ENCODE peak calls at places on chromosomes 1 and 21, in ten cellular contexts. O, F, T, Y, N, E, Z, C, S and H are unnamed samples.

GRCh38 chr1:167650266-167651160 is 20.5 kb downstream of the RCSD1 start:
- DNase-seq in O (no peak), F (no peak), T (no peak), Y (no peak), N (peak; percentile 19), E (no peak), Z (no peak), C (no peak), S (no peak), H (no peak)

GRCh38 chr1:3367376-3367775 is 87.1 kb upstream of the ARHGEF16 start:
- DNase-seq in O (no peak), F (no peak), T (no peak), Y (no peak), N (no peak), E (no peak), Z (no peak), C (no peak), S (no peak), H (no peak)

GRCh38 chr1:78440381-78440793 is 50.4 kb upstream of the PTGFR start:
- DNase-seq in O (no peak), F (no peak), T (no peak), Y (no peak), N (no peak), E (no peak), Z (peak; percentile 80), C (no peak), S (no peak), H (no peak)

GRCh38 chr1:209569445-209570207 is 13.9 kb upstream of the CAMK1G start:
- DNase-seq in O (peak; percentile 69), F (peak; percentile 84), T (peak; percentile 87), Y (peak; percentile 74), N (peak; percentile 69), E (peak; percentile 77), Z (peak; percentile 38), C (peak; percentile 92), S (peak; percentile 70), H (peak; percentile 21)

GRCh38 chr1:17207046-17207445 is 2.1 kb downstream of the PADI1 start:
- DNase-seq in O (peak; percentile 36), F (peak; percentile 21), T (peak; percentile 66), Y (peak; percentile 43), N (peak; percentile 17), E (peak; percentile 48), Z (no peak), C (peak; percentile 28), S (no peak), H (no peak)

GRCh38 chr1:8337776-8338525 is 20.0 kb downstream of the SLC45A1 start:
- DNase-seq in O (no peak), F (no peak), T (no peak), Y (no peak), N (no peak), E (no peak), Z (no peak), C (no peak), S (no peak), H (no peak)

GRCh38 chr1:229508823-229509337 is 739 bp upstream of the NUP133 start:
- DNase-seq in O (no peak), F (no peak), T (no peak), Y (no peak), N (no peak), E (no peak), Z (no peak), C (no peak), S (no peak), H (no peak)

GRCh38 chr1:30133414-30134055 is 589.9 kb downstream of the MATN1 start:
- DNase-seq in O (no peak), F (no peak), T (no peak), Y (no peak), N (no peak), E (no peak), Z (no peak), C (no peak), S (no peak), H (no peak)

GRCh38 chr1:41811978-41812852 is 106.5 kb downstream of the HIVEP3 start:
- DNase-seq in O (peak; percentile 63), F (peak; percentile 62), T (peak; percentile 22), Y (peak; percentile 65), N (no peak), E (peak; percentile 80), Z (peak; percentile 80), C (peak; percentile 68), S (no peak), H (peak; percentile 46)

GRCh38 chr1:38929476-38929875 is 12.2 kb downstream of the RHBDL2 start:
- DNase-seq in O (no peak), F (no peak), T (no peak), Y (no peak), N (no peak), E (no peak), Z (no peak), C (no peak), S (peak; percentile 90), H (no peak)

GRCh38 chr1:17903386-17903785 is 148.3 kb downstream of the ACTL8 start:
- DNase-seq in O (no peak), F (peak; percentile 65), T (no peak), Y (no peak), N (no peak), E (no peak), Z (no peak), C (no peak), S (no peak), H (no peak)

GRCh38 chr1:165911609-165912281 is 84.3 kb downstream of the UCK2 start:
- DNase-seq in O (no peak), F (no peak), T (no peak), Y (no peak), N (no peak), E (no peak), Z (no peak), C (no peak), S (no peak), H (no peak)

GRCh38 chr1:214496126-214496525 is 55.3 kb downstream of the PTPN14 start:
- DNase-seq in O (no peak), F (no peak), T (no peak), Y (no peak), N (no peak), E (no peak), Z (no peak), C (no peak), S (no peak), H (no peak)

GRCh38 chr1:24695202-24695974 is 49.9 kb upstream of the CLIC4 start:
- DNase-seq in O (peak; percentile 38), F (no peak), T (no peak), Y (no peak), N (no peak), E (no peak), Z (no peak), C (no peak), S (no peak), H (no peak)

GRCh38 chr21:43712268-43712942 is 6.5 kb upstream of the PDXK start:
- DNase-seq in O (no peak), F (peak; percentile 56), T (no peak), Y (peak; percentile 90), N (no peak), E (peak; percentile 70), Z (no peak), C (no peak), S (no peak), H (no peak)

DNA sequence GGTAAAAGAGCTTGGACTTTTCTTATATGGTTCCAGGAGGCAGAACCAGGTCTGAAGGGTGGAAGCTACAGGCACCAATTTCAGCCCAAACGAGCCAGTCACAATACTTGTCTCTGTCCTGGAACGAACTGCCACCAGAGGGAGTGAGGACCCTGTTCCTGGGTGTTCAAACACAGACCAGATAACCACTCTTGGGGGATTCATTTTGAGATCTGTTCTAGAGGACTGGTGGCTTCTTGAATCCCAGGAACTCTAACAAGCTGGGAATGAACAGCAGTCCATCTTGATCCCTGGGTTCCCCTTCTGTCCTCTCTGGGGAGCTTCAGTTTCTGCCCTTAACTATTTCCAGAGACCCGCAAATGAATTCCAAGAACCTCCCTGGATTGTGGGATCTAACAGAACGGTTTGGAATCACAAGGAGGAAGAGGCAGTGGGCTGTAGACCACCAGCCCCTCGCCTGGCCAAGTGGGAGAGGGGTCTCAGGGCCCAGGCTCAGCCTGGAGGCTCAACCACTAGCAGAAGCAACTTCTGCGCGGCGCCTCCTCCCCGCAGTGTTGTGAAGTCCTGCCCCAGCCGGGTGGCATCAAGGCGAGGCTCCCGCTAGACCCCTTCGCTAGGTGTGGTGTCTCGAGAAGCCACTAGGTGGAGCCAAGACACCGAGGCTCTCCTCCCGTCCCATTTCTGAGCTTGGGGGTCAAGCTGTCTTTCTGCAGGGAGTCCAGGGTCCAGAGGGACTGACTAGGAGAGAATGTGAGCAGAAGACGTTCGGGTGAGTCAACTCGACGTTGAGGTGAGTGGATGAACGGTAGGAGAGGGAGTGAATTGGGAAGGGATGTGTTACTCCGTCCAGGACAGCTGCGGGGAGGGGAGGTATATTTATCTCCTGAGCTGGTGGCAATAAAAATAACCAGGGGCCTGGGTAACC is 12.1 kb upstream of the NES start:
- DNase-seq in O (peak; percentile 69), F (peak; percentile 77), T (peak; percentile 82), Y (peak; percentile 77), N (peak; percentile 82), E (peak; percentile 87), Z (peak; percentile 27), C (peak; percentile 93), S (peak; percentile 82), H (no peak)
- H3K4me3 ChIP-seq in O (no peak overlapping the region), F (no peak overlapping the region), T (no peak overlapping the region), Y (no peak overlapping the region), N (no peak overlapping the region), E (peak overlapping the region; percentile 48), Z (peak overlapping the region; percentile 6), C (peak overlapping the region; percentile 24), S (peak overlapping the region; percentile 27), H (peak overlapping the region; percentile 46)

GRCh38 chr1:244029137-244029536 is 21.9 kb upstream of the ZBTB18 start:
- DNase-seq in O (no peak), F (no peak), T (no peak), Y (no peak), N (no peak), E (no peak), Z (no peak), C (no peak), S (no peak), H (no peak)
- TF ChIP-seq CTCF in O (no peak), F (no peak), T (no peak), Y (no peak), N (no peak), E (no peak), Z (peak; percentile 16), C (peak; percentile 4), S (no peak), H (peak; percentile 3)

DNA sequence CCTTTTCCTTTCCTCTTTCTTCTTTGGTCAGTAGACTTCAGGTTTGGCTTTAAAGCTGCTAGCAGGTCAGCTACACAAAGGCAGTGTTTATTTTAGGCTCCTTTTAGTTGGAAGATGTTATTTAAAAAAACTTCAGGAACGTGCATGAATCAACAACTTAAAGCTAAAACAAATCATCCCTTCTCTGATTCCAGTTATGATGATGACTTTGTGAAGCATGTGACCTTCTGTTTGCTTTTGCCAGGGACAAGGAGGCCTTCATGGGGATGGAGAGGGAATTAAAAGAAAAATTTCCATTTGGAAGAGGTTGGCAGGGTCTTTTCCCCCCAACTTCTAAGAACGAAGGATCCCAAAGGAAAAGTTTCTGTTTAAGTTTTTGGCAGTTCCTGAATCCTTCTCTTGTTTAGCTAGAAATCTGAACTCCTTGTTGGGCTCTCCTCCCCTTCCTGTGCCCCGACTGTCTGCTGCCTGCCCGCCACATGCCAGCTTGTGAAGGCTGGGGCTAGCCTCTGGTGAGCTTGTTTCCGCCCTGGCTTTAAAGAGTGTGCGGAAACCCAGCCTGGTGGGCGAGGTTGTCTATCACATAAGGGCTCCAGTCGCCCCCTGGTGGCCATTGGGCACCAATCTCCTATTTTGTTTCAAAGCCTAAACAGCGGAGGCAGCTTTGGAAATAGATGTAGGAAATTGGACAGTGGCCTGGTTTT is 9.5 kb downstream of the ATP8B2 start:
- DNase-seq in O (peak; percentile 84), F (peak; percentile 85), T (peak; percentile 85), Y (peak; percentile 88), N (peak; percentile 85), E (peak; percentile 91), Z (no peak), C (peak; percentile 93), S (peak; percentile 75), H (no peak)
- H3K4me3 ChIP-seq in O (no peak overlapping the region), F (no peak overlapping the region), T (no peak overlapping the region), Y (no peak overlapping the region), N (no peak overlapping the region), E (no peak overlapping the region), Z (no peak overlapping the region), C (no peak overlapping the region), S (no peak overlapping the region), H (no peak overlapping the region)

GRCh38 chr1:200290010-200290685 is 119.7 kb downstream of the ZNF281 start:
- DNase-seq in O (no peak), F (no peak), T (no peak), Y (no peak), N (no peak), E (no peak), Z (no peak), C (no peak), S (no peak), H (no peak)
- TF ChIP-seq CTCF in O (no peak), F (no peak), T (no peak), Y (no peak), N (no peak), E (no peak), Z (no peak), C (no peak), S (no peak), H (no peak)